ENCODE peak calls at places on chromosomes 6 and 20, in eight cellular contexts. A, V, N, D, K, U, Y and Q are unnamed samples.

GRCh38 chr6:19864285-19864684 is 27.1 kb downstream of the ID4 start:
- DNase-seq in A (no peak), V (no peak), N (no peak), D (no peak), K (no peak), U (no peak), Y (no peak), Q (no peak)

GRCh38 chr6:72524011-72524645 is 97.7 kb upstream of the KCNQ5 start:
- DNase-seq in A (no peak), V (no peak), N (no peak), D (no peak), K (no peak), U (no peak), Y (no peak), Q (no peak)

GRCh38 chr20:24960861-24961260 is 11.8 kb downstream of the CST7 start:
- DNase-seq in A (no peak), V (no peak), N (no peak), D (no peak), K (no peak), U (no peak), Y (no peak), Q (no peak)

GRCh38 chr6:93105017-93105416 is 314.3 kb downstream of the EPHA7 start:
- DNase-seq in A (peak), V (no peak), N (no peak), D (no peak), K (no peak), U (no peak), Y (no peak), Q (no peak)

GRCh38 chr6:75115501-75115900 is 90.4 kb downstream of the COL12A1 start:
- DNase-seq in A (no peak), V (no peak), N (no peak), D (no peak), K (no peak), U (no peak), Y (no peak), Q (no peak)

GRCh38 chr6:137161975-137162374 is 11.5 kb downstream of the IL22RA2 start:
- DNase-seq in A (no peak), V (no peak), N (no peak), D (no peak), K (no peak), U (no peak), Y (no peak), Q (no peak)

GRCh38 chr6:159826968-159827647 is 27.0 kb downstream of the PNLDC1 start:
- DNase-seq in A (no peak), V (no peak), N (no peak), D (no peak), K (no peak), U (no peak), Y (no peak), Q (no peak)

GRCh38 chr6:2104524-2104880 is 140.9 kb downstream of the GMDS start:
- DNase-seq in A (no peak), V (no peak), N (no peak), D (no peak), K (no peak), U (no peak), Y (no peak), Q (no peak)

GRCh38 chr20:21703740-21704407 is 1.6 kb upstream of the PAX1 start:
- DNase-seq in A (no peak), V (no peak), N (no peak), D (no peak), K (no peak), U (no peak), Y (no peak), Q (no peak)

GRCh38 chr6:83378621-83379388 is 52.0 kb downstream of the ME1 start:
- DNase-seq in A (no peak), V (no peak), N (no peak), D (no peak), K (no peak), U (no peak), Y (no peak), Q (no peak)

GRCh38 chr20:44361021-44361420 is 5.5 kb downstream of the HNF4A start:
- DNase-seq in A (no peak), V (no peak), N (no peak), D (no peak), K (no peak), U (no peak), Y (no peak), Q (no peak)

GRCh38 chr6:75266716-75267291 is 17.8 kb downstream of the TMEM30A start:
- DNase-seq in A (peak), V (peak), N (no peak), D (peak), K (no peak), U (no peak), Y (no peak), Q (no peak)

GRCh38 chr6:148525453-148525852 is 182.8 kb downstream of the SASH1 start:
- DNase-seq in A (no peak), V (no peak), N (no peak), D (no peak), K (no peak), U (no peak), Y (no peak), Q (no peak)

GRCh38 chr6:12584631-12585405 is 131.7 kb upstream of the PHACTR1 start:
- DNase-seq in A (no peak), V (no peak), N (no peak), D (no peak), K (no peak), U (no peak), Y (no peak), Q (no peak)

GRCh38 chr6:3410385-3411360 is 46.2 kb downstream of the SLC22A23 start:
- DNase-seq in A (peak), V (no peak), N (peak), D (no peak), K (peak), U (peak), Y (no peak), Q (no peak)

GRCh38 chr6:157200611-157201010 is 122.7 kb downstream of the TMEM242 start:
- DNase-seq in A (no peak), V (no peak), N (no peak), D (no peak), K (no peak), U (no peak), Y (no peak), Q (no peak)

GRCh38 chr20:21808863-21809664 is 103.6 kb downstream of the PAX1 start:
- DNase-seq in A (peak), V (peak), N (peak), D (no peak), K (no peak), U (no peak), Y (no peak), Q (no peak)

GRCh38 chr6:100346828-100347227 is 117.9 kb downstream of the SIM1 start:
- DNase-seq in A (no peak), V (no peak), N (no peak), D (no peak), K (no peak), U (no peak), Y (no peak), Q (no peak)

GRCh38 chr6:142026471-142026870 is 106.3 kb upstream of the GJE1 start:
- DNase-seq in A (no peak), V (no peak), N (no peak), D (peak), K (no peak), U (no peak), Y (no peak), Q (no peak)

GRCh38 chr6:147910254-147910653 is 401.8 kb downstream of the SAMD5 start:
- DNase-seq in A (no peak), V (no peak), N (no peak), D (no peak), K (no peak), U (no peak), Y (no peak), Q (no peak)

GRCh38 chr6:14524319-14524718 is 406.7 kb downstream of the CD83 start:
- DNase-seq in A (no peak), V (no peak), N (no peak), D (no peak), K (peak), U (no peak), Y (no peak), Q (peak)

DNA sequence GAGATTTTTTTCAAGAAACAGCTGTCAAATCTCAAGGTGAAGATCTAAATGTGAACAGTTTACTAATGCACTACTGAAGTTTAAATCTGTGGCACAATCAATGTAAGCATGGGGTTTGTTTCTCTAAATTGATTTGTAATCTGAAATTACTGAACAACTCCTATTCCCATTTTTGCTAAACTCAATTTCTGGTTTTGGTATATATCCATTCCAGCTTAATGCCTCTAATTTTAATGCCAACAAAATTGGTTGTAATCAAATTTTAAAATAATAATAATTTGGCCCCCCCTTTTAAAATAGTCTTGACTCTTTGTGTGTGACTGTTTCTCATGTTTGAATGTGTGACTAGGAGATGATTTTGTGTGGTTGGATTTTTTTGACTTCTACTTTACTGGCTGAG is 4.0 kb downstream of the PNRC1 start:
- DNase-seq in A (no peak), V (no peak), N (no peak), D (no peak), K (no peak), U (no peak), Y (no peak), Q (no peak)
- H3K4me3 ChIP-seq in A (no peak), V (no peak), N (peak), D (no peak), K (no peak), U (no peak), Y (peak), Q (peak)

GRCh38 chr6:32637883-32638282 is 677 bp downstream of the HLA-DQA1 start:
- DNase-seq in A (no peak), V (no peak), N (no peak), D (no peak), K (no peak), U (no peak), Y (no peak), Q (no peak)

GRCh38 chr6:32639440-32640394 is 2.5 kb downstream of the HLA-DQA1 start:
- DNase-seq in A (no peak), V (no peak), N (no peak), D (no peak), K (no peak), U (no peak), Y (no peak), Q (no peak)

GRCh38 chr6:32638521-32639219 is 1.5 kb downstream of the HLA-DQA1 start:
- DNase-seq in A (no peak), V (no peak), N (no peak), D (no peak), K (no peak), U (no peak), Y (no peak), Q (no peak)

GRCh38 chr6:32635526-32636123 is 1.6 kb upstream of the HLA-DQA1 start:
- DNase-seq in A (no peak), V (peak), N (no peak), D (no peak), K (no peak), U (no peak), Y (no peak), Q (no peak)

DNA sequence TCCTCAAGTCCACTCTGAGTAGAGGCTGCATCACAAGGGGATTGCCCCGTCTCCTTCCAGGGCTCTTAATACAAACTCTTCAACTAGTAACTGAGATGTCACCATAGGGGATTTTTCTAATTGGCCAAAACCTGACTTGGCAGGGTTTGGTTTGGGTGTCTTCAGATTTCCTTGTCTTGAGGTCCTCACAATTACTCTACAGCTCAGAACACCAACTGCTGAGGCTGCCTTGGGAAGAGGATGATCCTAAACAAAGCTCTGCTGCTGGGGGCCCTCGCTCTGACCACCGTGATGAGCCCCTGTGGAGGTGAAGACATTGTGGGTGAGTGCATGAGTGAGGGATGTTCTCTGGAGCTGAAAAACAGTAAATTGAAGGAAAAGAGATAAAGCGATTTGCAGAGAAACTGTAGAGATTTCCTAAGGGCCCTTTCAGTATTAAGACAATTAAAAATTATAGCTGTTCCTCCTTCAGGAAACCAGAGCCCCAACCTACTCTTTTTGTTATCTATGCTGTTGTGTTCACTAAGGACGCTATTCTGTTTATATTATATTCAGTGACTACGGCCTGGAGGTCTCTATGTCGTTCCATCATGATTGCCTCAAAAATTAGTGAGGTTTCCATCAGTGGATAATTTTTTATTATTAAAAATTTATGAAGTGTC is at the start of gene HLA-DQA1:
- DNase-seq in A (no peak), V (no peak), N (no peak), D (no peak), K (no peak), U (no peak), Y (no peak), Q (no peak)
- H3K4me3 ChIP-seq in A (no peak), V (no peak), N (no peak), D (no peak), K (peak), U (no peak), Y (no peak), Q (peak)

GRCh38 chr6:127869183-127869582 is 31.7 kb downstream of the THEMIS start:
- DNase-seq in A (no peak), V (no peak), N (no peak), D (no peak), K (no peak), U (no peak), Y (no peak), Q (no peak)
- H3K4me3 ChIP-seq in A (no peak), V (no peak), N (no peak), D (no peak), K (no peak), U (no peak), Y (no peak), Q (no peak)

DNA sequence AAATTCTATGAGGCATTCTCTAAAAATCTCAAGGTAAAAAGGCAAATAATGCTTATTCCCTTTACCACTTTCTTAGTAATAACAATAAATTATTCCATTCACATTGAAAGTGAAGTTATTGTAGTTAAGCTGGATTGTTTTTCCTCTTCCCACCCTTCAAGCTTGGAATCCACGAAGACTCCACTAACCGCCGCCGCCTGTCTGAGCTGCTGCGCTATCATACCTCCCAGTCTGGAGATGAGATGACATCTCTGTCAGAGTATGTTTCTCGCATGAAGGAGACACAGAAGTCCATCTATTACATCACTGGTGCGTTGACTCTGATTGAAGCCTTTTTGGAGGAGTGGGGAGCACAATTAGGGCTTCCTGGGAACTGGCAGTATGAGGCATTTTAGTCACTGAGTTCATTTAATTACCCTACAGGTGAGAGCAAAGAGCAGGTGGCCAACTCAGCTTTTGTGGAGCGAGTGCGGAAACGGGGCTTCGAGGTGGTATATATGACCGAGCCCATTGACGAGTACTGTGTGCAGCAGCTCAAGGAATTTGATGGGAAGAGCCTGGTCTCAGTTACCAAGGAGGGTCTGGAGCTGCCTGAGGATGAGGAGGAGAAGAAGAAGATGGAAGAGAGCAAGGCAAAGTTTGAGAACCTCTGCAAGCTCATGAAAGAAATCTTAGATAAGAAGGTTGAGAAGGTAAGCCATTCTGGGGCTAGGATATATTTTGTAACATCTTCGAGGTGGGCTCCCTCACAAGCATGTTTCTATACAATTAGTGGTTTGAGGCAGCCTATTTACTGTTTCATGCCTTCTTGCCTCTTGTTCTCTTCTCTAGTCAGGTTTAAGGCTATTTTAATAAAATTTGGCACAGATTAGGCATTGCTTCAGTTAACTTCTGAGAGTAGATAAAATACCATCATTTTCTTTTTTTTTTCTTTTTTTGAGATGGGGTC is 4.9 kb downstream of the HSP90AB1 start:
- DNase-seq in A (no peak), V (no peak), N (no peak), D (peak), K (no peak), U (no peak), Y (no peak), Q (no peak)
- H3K4me3 ChIP-seq in A (no peak), V (no peak), N (no peak), D (no peak), K (no peak), U (no peak), Y (no peak), Q (no peak)

DNA sequence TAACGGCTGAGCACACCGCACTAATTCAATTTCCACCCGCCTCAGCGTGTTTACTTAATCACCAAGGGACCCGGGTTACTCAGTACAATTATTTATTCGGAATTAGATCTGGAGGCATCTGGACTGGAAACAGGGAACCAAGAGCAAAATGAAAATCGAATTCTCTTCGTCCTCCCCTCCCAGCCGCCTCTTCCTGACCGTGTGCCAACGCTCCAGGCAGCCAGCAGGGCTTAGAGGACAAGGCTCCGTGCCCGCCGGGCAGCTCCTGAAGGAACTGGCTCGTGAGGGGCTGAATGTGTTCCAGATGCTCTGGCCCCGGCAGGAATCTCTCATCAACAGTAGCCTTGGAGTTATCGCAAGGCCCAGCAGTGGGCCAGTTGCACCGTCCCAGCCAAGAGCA is 23.4 kb upstream of the CTNNBL1 start:
- DNase-seq in A (peak), V (no peak), N (no peak), D (no peak), K (no peak), U (no peak), Y (no peak), Q (no peak)
- H3K4me3 ChIP-seq in A (peak), V (no peak), N (peak), D (no peak), K (no peak), U (peak), Y (peak), Q (peak)

DNA sequence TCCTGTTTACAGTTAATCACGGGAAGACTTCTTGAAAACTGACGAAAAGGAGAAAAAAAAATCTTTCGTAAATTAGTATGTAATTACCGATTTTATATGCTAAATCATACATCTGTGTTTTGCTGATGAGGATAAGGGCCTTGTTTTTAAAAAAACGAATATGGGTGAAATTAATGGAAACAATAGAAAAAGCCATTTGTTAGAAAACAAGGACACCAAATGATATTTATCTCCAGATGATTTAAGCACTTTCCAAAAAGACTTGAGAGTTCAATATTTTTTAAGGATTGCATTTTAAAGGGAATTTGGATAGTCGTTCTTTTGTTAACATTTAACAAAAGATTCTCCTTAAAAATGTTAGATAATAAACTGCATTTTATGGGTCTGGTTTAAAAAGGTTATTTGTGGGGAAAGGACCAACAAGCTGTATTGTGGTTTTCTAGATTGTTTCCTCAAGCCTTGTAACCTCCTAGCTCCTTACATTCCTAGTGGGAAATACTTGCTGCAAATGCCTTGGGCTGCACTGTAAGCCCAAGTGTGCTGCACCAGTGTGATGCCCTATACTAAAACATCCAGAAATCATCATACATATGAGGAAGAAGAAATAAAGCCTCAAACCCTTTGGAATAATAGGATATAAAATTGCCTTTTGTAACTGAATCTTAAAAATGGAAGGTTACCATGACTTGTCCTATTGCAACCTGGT is 1.5 kb upstream of the PHIP start:
- DNase-seq in A (no peak), V (no peak), N (no peak), D (no peak), K (no peak), U (no peak), Y (no peak), Q (no peak)
- H3K4me3 ChIP-seq in A (peak), V (peak), N (peak), D (peak), K (no peak), U (peak), Y (peak), Q (peak)

DNA sequence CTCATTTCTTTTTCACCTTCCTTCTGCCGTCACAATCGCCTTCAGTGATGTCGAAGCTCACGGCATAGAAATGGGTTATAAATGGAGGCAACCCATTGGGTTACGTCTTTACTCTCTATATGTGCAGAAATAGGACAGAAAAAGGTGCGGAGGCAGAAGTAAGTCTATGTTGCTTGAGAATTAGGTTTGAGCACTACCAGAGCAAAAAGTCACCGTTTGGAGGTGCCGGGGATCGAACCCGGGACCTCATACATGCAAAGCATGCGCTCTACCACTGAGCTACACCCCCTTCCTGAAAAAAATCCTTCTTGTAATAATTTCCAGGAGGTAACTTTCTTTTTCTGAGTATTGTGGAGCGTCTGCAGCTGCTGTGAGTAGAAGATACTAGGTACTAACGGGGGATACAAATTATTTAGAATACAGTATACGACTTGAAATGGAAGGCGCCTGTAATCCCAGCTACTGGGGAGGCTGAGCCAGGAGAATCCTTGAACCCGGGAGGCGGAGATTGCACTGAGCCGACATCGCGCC is 134.2 kb downstream of the TRIM27 start:
- DNase-seq in A (peak), V (no peak), N (no peak), D (peak), K (no peak), U (no peak), Y (no peak), Q (no peak)
- H3K4me3 ChIP-seq in A (peak), V (no peak), N (no peak), D (peak), K (no peak), U (peak), Y (peak), Q (no peak)